ENCODE peak calls at places on chromosome 3, in ten cellular contexts. C is HCT116, B is breast epithelium, R is astrocyte, Y is OCI-LY7, O is psoas muscle, V is PC-9, H is tibial nerve, N is pancreas, G is mammary epithelial cell. W is an unnamed sample.

GRCh38 chr3:175046666-175047065 is 187.5 kb downstream of the NAALADL2 start:
- DNase-seq in B (no peak), G (no peak), O (no peak), N (no peak), C (no peak), R (no peak), Y (no peak), V (no peak), H (no peak), W (no peak)

GRCh38 chr3:186255703-186256331 is 106.2 kb downstream of the DGKG start:
- DNase-seq in N (peak), G (peak), O (no peak), H (no peak), C (no peak), B (no peak), R (no peak), Y (peak), V (no peak), W (no peak)

GRCh38 chr3:160372780-160373179 is 26.2 kb downstream of the IFT80 start:
- DNase-seq in Y (no peak), C (no peak), V (no peak), O (no peak), G (no peak), R (peak), N (no peak), B (no peak), H (no peak), W (no peak)

GRCh38 chr3:63927623-63928280 is 15.6 kb upstream of the SCAANT1 start:
- DNase-seq in N (no peak), G (no peak), R (no peak), O (no peak), C (no peak), Y (peak), V (no peak), B (no peak), H (no peak), W (no peak)

GRCh38 chr3:116939091-116939490 is 229.5 kb downstream of the TUSC7 start:
- DNase-seq in B (no peak), O (no peak), V (no peak), H (no peak), R (no peak), Y (no peak), N (no peak), G (no peak), C (no peak), W (no peak)

GRCh38 chr3:97189835-97190234 is 375.4 kb downstream of the EPHA6 start:
- DNase-seq in H (no peak), G (no peak), R (no peak), V (no peak), N (no peak), Y (no peak), B (no peak), O (no peak), C (no peak), W (no peak)

GRCh38 chr3:133568294-133569014 is 5.0 kb upstream of the CDV3 start:
- DNase-seq in G (peak), O (no peak), V (peak), H (no peak), R (peak), Y (no peak), N (no peak), B (no peak), C (peak), W (no peak)

GRCh38 chr3:156817931-156818765 is 8.0 kb upstream of the LEKR1 start:
- DNase-seq in O (no peak), R (no peak), H (no peak), V (peak), B (no peak), Y (no peak), N (no peak), C (no peak), G (peak), W (no peak)

GRCh38 chr3:27392950-27393679 is 23.9 kb upstream of the NEK10 start:
- DNase-seq in R (no peak), G (no peak), O (no peak), C (no peak), V (no peak), N (no peak), H (no peak), B (no peak), Y (no peak), W (no peak)

GRCh38 chr3:61638721-61639120 is 77.3 kb downstream of the PTPRG start:
- DNase-seq in G (no peak), Y (no peak), R (peak), H (no peak), C (no peak), N (no peak), V (no peak), O (no peak), B (no peak), W (no peak)

GRCh38 chr3:122794779-122795673 is at the start of gene SLC49A4:
- DNase-seq in N (peak), H (peak), V (peak), C (peak), R (peak), G (peak), O (peak), B (peak), Y (peak), W (peak)

GRCh38 chr3:172982731-172983364 is 158.2 kb downstream of the SPATA16 start:
- DNase-seq in H (no peak), C (peak), G (no peak), B (no peak), O (no peak), V (no peak), Y (no peak), N (no peak), R (no peak), W (no peak)

GRCh38 chr3:72633101-72633500 is 215.1 kb downstream of the SHQ1 start:
- DNase-seq in G (peak), O (no peak), C (no peak), R (peak), B (no peak), Y (no peak), H (no peak), V (peak), N (no peak), W (no peak)

GRCh38 chr3:158109804-158110657 is at the start of gene RSRC1:
- DNase-seq in H (peak), G (peak), B (peak), Y (peak), C (peak), O (peak), V (peak), N (peak), R (peak), W (peak)

GRCh38 chr3:117893638-117894037 is 1141.0 kb downstream of the IGSF11 start:
- DNase-seq in B (no peak), O (no peak), N (no peak), G (no peak), Y (peak), V (no peak), R (peak), H (no peak), C (no peak), W (no peak)

GRCh38 chr3:100709840-100710235 is 544 bp downstream of the TFG start:
- DNase-seq in V (no peak), O (peak), Y (peak), H (no peak), C (no peak), N (peak), R (peak), B (no peak), G (peak), W (no peak)

GRCh38 chr3:168467085-168467714 is 371.5 kb upstream of the GOLIM4 start:
- DNase-seq in R (peak), B (no peak), V (no peak), N (no peak), O (no peak), H (no peak), G (peak), C (no peak), Y (no peak), W (no peak)
- TF ChIP-seq CTCF in R (peak), B (no peak), V (peak), N (no peak), O (peak), H (no peak), G (peak), C (peak), Y (peak), W (no peak)

GRCh38 chr3:150925751-150926201 is 20.5 kb upstream of the MINDY4B start:
- DNase-seq in H (no peak), V (no peak), G (peak), B (no peak), C (peak), Y (peak), O (peak), R (peak), N (peak), W (no peak)
- H3K4me3 ChIP-seq in H (peak), V (no peak), G (no peak), B (peak), C (no peak), Y (no peak), O (no peak), R (no peak), N (no peak), W (no peak)

GRCh38 chr3:50610181-50610971 is 1.2 kb downstream of the CISH start:
- DNase-seq in C (no peak), N (peak), G (no peak), H (no peak), V (no peak), R (no peak), Y (no peak), B (no peak), O (peak), W (no peak)
- H3K27ac ChIP-seq in C (no peak), N (peak), G (no peak), H (peak), V (no peak), R (no peak), Y (no peak), B (peak), O (peak), W (no peak)

DNA sequence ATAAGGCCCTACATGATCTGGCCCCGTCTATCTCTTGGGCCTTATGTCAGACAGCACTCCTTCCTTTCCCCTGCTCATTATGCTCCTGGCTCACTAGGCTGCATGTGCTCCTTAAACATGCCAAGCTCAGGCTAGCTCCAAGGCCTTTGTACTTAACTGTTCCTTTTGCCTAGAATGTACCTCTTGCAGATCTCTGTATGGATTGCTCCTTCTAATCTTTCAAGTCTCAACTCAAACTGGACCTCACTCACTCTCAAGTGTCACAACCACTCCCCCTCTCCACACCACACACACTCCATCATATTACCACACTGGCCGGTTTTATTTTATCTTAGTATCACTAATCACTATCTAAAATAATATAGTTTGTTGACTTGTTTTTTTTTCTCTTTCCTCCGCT is 36.4 kb downstream of the ZMAT3 start:
- DNase-seq in Y (no peak), N (no peak), R (no peak), O (no peak), C (no peak), H (no peak), G (no peak), V (no peak), B (no peak), W (no peak)
- TF ChIP-seq CTCF in Y (no peak), N (no peak), R (no peak), O (no peak), C (no peak), H (no peak), G (no peak), V (no peak), B (no peak), W (no peak)

DNA sequence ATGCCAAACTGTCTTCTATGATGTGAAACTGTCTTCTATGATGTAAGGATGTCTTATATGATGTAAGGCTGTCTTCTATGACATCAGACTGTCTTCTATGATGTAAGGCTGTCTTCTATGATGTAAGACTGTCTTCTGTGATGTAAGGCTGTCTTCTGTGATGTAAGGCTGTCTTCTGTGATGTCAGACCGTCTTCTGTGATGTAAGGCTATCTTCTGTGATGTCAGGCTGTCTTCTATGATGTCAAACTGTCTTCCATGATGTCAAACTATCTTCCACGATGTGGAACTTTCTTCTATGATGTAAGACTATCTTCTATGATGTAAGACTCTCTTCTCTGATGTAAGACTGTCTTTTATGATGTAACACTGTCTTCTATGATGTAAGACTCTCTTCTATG is 27.9 kb downstream of the MGLL start:
- DNase-seq in Y (no peak), H (no peak), G (no peak), R (no peak), V (no peak), B (no peak), N (no peak), O (no peak), C (no peak), W (no peak)
- H3K4me3 ChIP-seq in Y (no peak), H (no peak), G (no peak), R (no peak), V (no peak), B (no peak), N (no peak), O (no peak), C (no peak), W (no peak)

GRCh38 chr3:177813322-177813721 is 616.0 kb upstream of the TBL1XR1 start:
- DNase-seq in V (peak), H (peak), B (no peak), O (no peak), N (no peak), Y (no peak), C (no peak), G (no peak), R (peak), W (no peak)

GRCh38 chr3:177820683-177821316 is 623.5 kb upstream of the TBL1XR1 start:
- DNase-seq in R (peak), G (no peak), H (no peak), V (no peak), N (no peak), C (no peak), B (no peak), O (no peak), Y (no peak), W (no peak)

GRCh38 chr3:177816667-177817208 is 619.5 kb upstream of the TBL1XR1 start:
- DNase-seq in C (peak), H (no peak), N (no peak), G (peak), B (no peak), V (peak), Y (peak), O (no peak), R (peak), W (no peak)

GRCh38 chr3:177818712-177819111 is 621.4 kb upstream of the TBL1XR1 start:
- DNase-seq in V (no peak), R (no peak), N (no peak), Y (no peak), O (no peak), H (no peak), B (no peak), C (no peak), G (no peak), W (no peak)

DNA sequence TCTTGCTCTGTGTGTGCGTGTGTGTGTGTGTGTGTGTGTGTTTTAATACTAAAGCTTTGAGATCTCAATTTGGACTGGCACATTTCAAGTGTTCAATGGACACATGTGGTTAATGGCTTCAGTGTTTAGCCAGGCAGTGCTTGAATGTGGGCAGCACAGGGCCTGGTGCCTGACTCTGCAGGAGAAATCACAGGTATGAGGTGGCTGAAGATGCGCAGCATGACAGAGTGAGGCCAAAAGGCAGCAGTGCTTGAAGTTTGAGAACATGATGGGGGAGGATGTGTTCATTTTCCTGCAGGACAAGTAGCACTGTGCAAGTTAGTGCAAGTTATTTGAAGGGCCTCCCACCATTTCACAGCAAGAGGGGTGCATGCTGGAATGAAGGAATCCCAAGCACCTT is 620.5 kb upstream of the TBL1XR1 start:
- DNase-seq in B (no peak), R (no peak), G (no peak), C (no peak), Y (no peak), H (no peak), O (no peak), V (no peak), N (no peak), W (no peak)
- H3K27ac ChIP-seq in B (peak), R (no peak), G (no peak), C (no peak), Y (no peak), H (no peak), O (no peak), V (peak), N (no peak), W (peak)

GRCh38 chr3:149967067-149967685 is 3.5 kb downstream of the PFN2 start:
- DNase-seq in V (peak), O (no peak), Y (peak), G (peak), N (no peak), R (no peak), H (no peak), B (no peak), C (peak), W (no peak)

GRCh38 chr3:149970716-149971402 is at the start of gene PFN2:
- DNase-seq in V (peak), G (peak), C (peak), N (peak), H (peak), Y (peak), R (peak), B (peak), O (peak), W (peak)

GRCh38 chr3:149968216-149968615 is 2.5 kb downstream of the PFN2 start:
- DNase-seq in G (peak), O (no peak), B (no peak), H (no peak), N (no peak), R (peak), C (no peak), Y (no peak), V (no peak), W (no peak)

GRCh38 chr3:149969945-149970715 is 565 bp downstream of the PFN2 start:
- DNase-seq in V (peak), H (peak), Y (peak), C (peak), O (peak), R (peak), G (peak), N (peak), B (peak), W (no peak)

DNA sequence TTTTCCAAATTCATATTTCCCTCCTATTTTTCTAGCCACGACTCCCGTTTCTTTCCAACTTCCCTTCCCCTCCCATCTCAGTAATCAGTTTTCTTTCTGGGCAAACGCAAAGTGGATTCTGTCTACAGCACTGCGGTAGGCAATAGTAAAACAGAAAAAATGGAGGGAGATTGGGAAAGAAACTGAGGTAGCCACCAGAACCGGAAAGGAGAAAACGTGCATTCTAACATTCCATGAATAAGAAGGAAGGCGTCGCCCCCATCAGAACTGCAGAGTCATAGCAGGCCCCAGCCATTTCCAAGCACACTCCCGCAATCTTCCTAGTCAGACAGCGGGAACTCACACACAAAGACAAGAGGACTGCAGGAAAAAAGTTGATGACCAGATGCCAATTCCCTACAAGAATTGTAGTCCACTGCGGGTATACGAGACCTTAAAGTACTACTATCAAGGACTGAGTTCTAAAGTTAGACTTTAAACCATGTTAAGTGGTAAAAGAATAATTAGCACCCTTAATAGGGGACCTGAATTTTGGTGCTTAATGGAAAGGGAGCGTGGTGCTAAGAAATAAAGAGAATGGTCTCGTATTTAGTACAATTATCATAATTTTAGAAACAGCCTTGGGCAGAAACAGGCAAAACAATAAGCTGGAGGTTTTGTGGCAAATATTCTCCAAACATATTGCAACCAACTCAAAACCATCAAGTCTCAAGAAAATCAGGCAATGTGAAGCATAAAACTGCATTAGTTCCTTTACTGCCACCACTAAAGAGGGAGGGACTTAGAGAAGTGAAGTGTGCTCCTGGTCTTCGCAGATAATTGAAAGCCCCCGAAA is 1.4 kb downstream of the PFN2 start:
- DNase-seq in O (peak), Y (no peak), V (peak), N (no peak), G (peak), B (no peak), R (peak), C (peak), H (peak), W (peak)
- TF ChIP-seq CTCF in O (no peak), Y (no peak), V (peak), N (no peak), G (no peak), B (no peak), R (no peak), C (no peak), H (peak), W (no peak)

GRCh38 chr3:44476181-44476599 is 1.3 kb downstream of the ZNF445 start:
- DNase-seq in N (no peak), V (no peak), C (no peak), Y (peak), B (no peak), R (peak), O (no peak), H (no peak), G (peak), W (no peak)
- H3K4me3 ChIP-seq in N (no peak), V (peak), C (peak), Y (peak), B (peak), R (peak), O (peak), H (peak), G (peak), W (peak)

GRCh38 chr3:14429237-14429636 is 26.8 kb downstream of the SLC6A6 start:
- DNase-seq in B (no peak), G (no peak), H (no peak), Y (peak), N (no peak), R (no peak), O (no peak), V (no peak), C (no peak), W (no peak)
- H3K27ac ChIP-seq in B (no peak), G (no peak), H (no peak), Y (peak), N (no peak), R (no peak), O (peak), V (no peak), C (no peak), W (no peak)

GRCh38 chr3:107884719-107885460 is 205.9 kb downstream of the CD47 start:
- DNase-seq in R (peak), Y (no peak), C (no peak), O (no peak), B (no peak), V (no peak), N (no peak), H (no peak), G (peak), W (no peak)
- TF ChIP-seq CTCF in R (no peak), Y (no peak), C (peak), O (no peak), B (no peak), V (peak), N (no peak), H (no peak), G (no peak), W (no peak)

W was measured in thoracic aorta.